ENCODE peak calls at places on chromosomes 2 and 18, in four cellular contexts. E, I, O and G are unnamed samples. For H3K9me3, the result is how much of the 10 kb centered on the place peaks cover.

GRCh38 chr2:207039225-207039624 is 99.9 kb downstream of the CPO start:
- DNase-seq in E (no peak), I (no peak), O (no peak), G (no peak)

GRCh38 chr2:11678306-11678960 is 8.4 kb upstream of the NTSR2 start:
- DNase-seq in E (no peak), I (no peak), O (no peak), G (no peak)

GRCh38 chr18:58257461-58257860 is 213.4 kb downstream of the NEDD4L start:
- DNase-seq in E (no peak), I (no peak), O (no peak), G (no peak)

GRCh38 chr2:27262379-27263286 is at the start of gene SLC30A3:
- DNase-seq in E (peak), I (peak), O (peak), G (peak)

GRCh38 chr2:23148342-23148741 is 236.6 kb upstream of the KLHL29 start:
- DNase-seq in E (no peak), I (no peak), O (no peak), G (no peak)

GRCh38 chr2:159165065-159165464 is 121.4 kb downstream of the WDSUB1 start:
- DNase-seq in E (no peak), I (no peak), O (no peak), G (no peak)

GRCh38 chr2:232652505-232652851 is 19.1 kb downstream of the EFHD1 start:
- DNase-seq in E (no peak), I (no peak), O (no peak), G (no peak)

GRCh38 chr2:113164930-113165585 is 8.7 kb upstream of the PSD4 start:
- DNase-seq in E (no peak), I (no peak), O (no peak), G (no peak)

GRCh38 chr2:20609349-20609994 is 41.4 kb downstream of the HS1BP3 start:
- DNase-seq in E (no peak), I (no peak), O (peak), G (no peak)

GRCh38 chr2:107585851-107586250 is 240.8 kb upstream of the RGPD4 start:
- DNase-seq in E (no peak), I (no peak), O (no peak), G (no peak)

GRCh38 chr2:9107168-9108025 is 99.2 kb upstream of the ASAP2 start:
- DNase-seq in E (no peak), I (no peak), O (peak), G (no peak)

GRCh38 chr2:70935468-70936164 is at the start of gene ATP6V1B1:
- DNase-seq in E (no peak), I (no peak), O (no peak), G (no peak)

GRCh38 chr2:219441451-219442205 is 7.0 kb downstream of the SPEG start:
- DNase-seq in E (peak), I (peak), O (no peak), G (peak)

GRCh38 chr2:232085826-232086425 is 124.4 kb downstream of the DIS3L2 start:
- DNase-seq in E (no peak), I (no peak), O (no peak), G (no peak)

GRCh38 chr2:128410758-128411215 is 92.1 kb upstream of the HS6ST1 start:
- DNase-seq in E (no peak), I (no peak), O (no peak), G (no peak)

GRCh38 chr18:13268035-13268700 is 49.6 kb downstream of the LDLRAD4 start:
- DNase-seq in E (no peak), I (no peak), O (no peak), G (no peak)

GRCh38 chr2:123157016-123157415 is 868.1 kb upstream of the CNTNAP5 start:
- DNase-seq in E (no peak), I (no peak), O (no peak), G (no peak)

GRCh38 chr2:123164216-123164615 is 860.9 kb upstream of the CNTNAP5 start:
- DNase-seq in E (no peak), I (no peak), O (no peak), G (no peak)

GRCh38 chr2:123165616-123166015 is 859.5 kb upstream of the CNTNAP5 start:
- DNase-seq in E (no peak), I (no peak), O (no peak), G (no peak)

DNA sequence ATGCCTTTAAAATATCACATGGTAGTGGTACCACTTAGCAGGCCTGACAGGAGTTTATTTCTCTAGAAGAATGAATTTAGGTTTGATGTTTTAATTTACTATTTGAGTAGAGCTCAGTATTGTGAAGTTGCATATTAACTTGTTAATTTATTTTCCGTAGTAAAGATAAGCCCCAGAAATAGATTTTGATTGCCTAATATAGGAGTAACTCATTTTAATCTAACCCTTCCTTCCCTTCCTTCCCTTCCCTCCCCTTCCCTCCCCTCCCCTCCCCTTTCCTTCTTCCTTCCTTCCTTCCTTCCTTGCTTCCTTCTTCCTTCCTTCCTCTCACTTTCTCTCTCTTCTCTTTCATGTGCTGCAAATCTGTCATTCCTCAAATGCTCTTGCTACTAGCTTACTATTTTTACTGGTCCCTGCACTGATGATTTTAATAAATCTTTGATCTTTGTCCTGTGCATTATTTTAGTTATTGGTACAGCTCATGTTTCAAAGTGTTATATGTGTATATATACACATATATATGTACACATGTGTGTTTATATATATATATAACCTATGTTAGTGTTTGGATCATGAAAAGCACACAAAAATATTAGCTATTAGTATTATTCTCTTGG is 862.6 kb upstream of the CNTNAP5 start:
- DNase-seq in E (no peak), I (no peak), O (no peak), G (no peak)
- H3K9me3 ChIP-seq in E (under half), I (under half), O (under half), G (under half)

DNA sequence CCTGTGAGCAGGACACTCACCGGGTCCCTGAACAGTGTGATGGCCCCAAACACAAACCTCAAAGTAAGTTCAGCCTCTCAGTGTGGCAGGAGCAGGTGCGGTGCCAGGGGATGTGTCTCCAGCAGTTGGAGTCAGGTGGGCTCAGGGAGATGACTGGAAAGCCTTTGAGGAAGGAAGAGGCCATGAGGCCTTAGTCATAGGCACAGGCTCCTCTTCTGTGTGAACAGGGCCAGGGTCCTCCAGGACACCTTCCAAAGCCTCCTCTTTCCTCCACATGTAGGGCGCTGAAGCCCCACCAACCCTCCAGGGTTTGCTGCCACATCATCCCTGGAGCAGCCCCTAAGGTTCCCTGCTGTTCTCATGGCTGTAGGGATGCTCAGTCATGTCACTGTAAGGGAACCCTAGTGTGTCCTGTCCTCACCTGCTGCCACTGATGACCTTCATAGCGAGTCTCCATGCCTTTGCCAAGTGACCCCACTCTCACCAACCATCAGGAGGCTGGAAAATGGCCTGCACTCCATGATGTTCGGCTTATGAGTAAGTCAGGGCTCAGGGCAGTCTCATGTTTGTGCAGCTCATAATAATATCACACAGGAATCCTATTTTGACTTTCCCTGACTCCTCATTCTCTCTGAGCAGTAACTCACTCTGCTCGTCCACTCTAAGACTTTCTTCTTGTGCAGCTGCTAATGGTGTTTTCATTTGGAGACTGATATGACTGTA is 1152.9 kb downstream of the RPIA start:
- DNase-seq in E (no peak), I (no peak), O (no peak), G (no peak)
- H3K9me3 ChIP-seq in E (under half), I (under half), O (under half), G (under half)

GRCh38 chr18:4781873-4782272 is 326.8 kb upstream of the DLGAP1 start:
- DNase-seq in E (no peak), I (no peak), O (no peak), G (no peak)
- H3K9me3 ChIP-seq in E (under half), I (under half), O (under half), G (under half)

GRCh38 chr2:135064149-135064548 is 12.1 kb downstream of the RAB3GAP1 start:
- DNase-seq in E (no peak), I (no peak), O (no peak), G (no peak)

GRCh38 chr2:135072125-135072997 is 20.3 kb downstream of the RAB3GAP1 start:
- DNase-seq in E (no peak), I (no peak), O (no peak), G (no peak)

GRCh38 chr2:135063210-135063609 is 11.1 kb downstream of the RAB3GAP1 start:
- DNase-seq in E (no peak), I (no peak), O (no peak), G (no peak)

GRCh38 chr2:135066710-135067109 is 14.6 kb downstream of the RAB3GAP1 start:
- DNase-seq in E (no peak), I (no peak), O (no peak), G (no peak)
- H3K9me3 ChIP-seq in E (under half), I (under half), O (under half), G (under half)

DNA sequence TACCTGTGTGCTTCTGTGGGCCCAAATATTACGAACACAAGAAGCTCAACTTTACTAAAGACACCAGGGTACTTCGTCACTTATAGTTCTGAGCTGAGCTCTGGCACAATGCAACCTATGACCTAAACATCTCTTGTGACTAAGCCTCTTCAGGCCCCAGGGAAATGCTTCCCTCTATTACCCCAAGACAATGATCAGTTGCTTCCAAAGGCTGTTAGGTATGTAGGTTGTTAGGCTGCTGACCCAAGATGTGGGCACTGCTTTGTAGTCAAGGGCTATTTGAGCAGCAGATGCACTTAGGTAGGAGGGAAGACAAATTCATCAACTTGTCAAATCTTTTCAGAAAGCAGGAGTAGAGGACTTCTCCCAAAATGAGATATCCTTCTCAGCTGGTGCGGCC is 640.1 kb downstream of the EPHA4 start:
- DNase-seq in E (no peak), I (no peak), O (no peak), G (no peak)
- H3K9me3 ChIP-seq in E (under half), I (under half), O (under half), G (under half)

GRCh38 chr18:38483326-38483725 is 917.7 kb upstream of the CELF4 start:
- DNase-seq in E (no peak), I (no peak), O (no peak), G (no peak)
- H3K9me3 ChIP-seq in E (under half), I (under half), O (under half), G (under half)

GRCh38 chr18:45805551-45805950 is 19.9 kb upstream of the SIGLEC15 start:
- DNase-seq in E (no peak), I (no peak), O (no peak), G (no peak)

GRCh38 chr18:45802814-45803492 is 22.5 kb upstream of the SIGLEC15 start:
- DNase-seq in E (no peak), I (no peak), O (no peak), G (no peak)

GRCh38 chr18:45801396-45802004 is 24.0 kb upstream of the SIGLEC15 start:
- DNase-seq in E (no peak), I (no peak), O (no peak), G (no peak)

GRCh38 chr18:45806226-45806625 is 19.2 kb upstream of the SIGLEC15 start:
- DNase-seq in E (no peak), I (no peak), O (no peak), G (no peak)
- H3K9me3 ChIP-seq in E (under half), I (under half), O (under half), G (under half)